ENCODE peak calls at places on chromosome 9, in nine cellular contexts. D is NCI-H2107; Y is effector memory CD8-positive, alpha-beta T cell; K is GDM1; J is coronary artery; V is GM20000; A is EL; C is kidney tubule cell; P is A172. B is an unnamed sample.

GRCh38 chr9:132144708-132145365 is 17.0 kb upstream of the NTNG2 start:
- DNase-seq in D (no peak), Y (no peak), K (no peak), J (no peak), V (no peak), A (peak), C (peak), P (peak), B (no peak)

GRCh38 chr9:129451089-129451656 is 169.7 kb downstream of the C9orf50 start:
- DNase-seq in D (no peak), Y (no peak), K (no peak), J (no peak), V (no peak), A (no peak), C (no peak), P (no peak), B (no peak)

GRCh38 chr9:115157245-115157674 is 39.3 kb upstream of the TNC start:
- DNase-seq in D (no peak), Y (no peak), K (no peak), J (no peak), V (no peak), A (peak), C (peak), P (peak), B (no peak)

GRCh38 chr9:130348881-130349280 is 83.3 kb downstream of the HMCN2 start:
- DNase-seq in D (no peak), Y (no peak), K (no peak), J (no peak), V (no peak), A (no peak), C (no peak), P (no peak), B (no peak)

GRCh38 chr9:36486933-36487481 is 85.7 kb upstream of the MELK start:
- DNase-seq in D (no peak), Y (peak), K (peak), J (peak), V (peak), A (peak), C (peak), P (peak), B (no peak)

GRCh38 chr9:132989014-132989310 is 10.5 kb downstream of the GFI1B start:
- DNase-seq in D (no peak), Y (no peak), K (no peak), J (no peak), V (no peak), A (no peak), C (no peak), P (no peak), B (no peak)

GRCh38 chr9:1978941-1979340 is 36.2 kb upstream of the SMARCA2 start:
- DNase-seq in D (no peak), Y (no peak), K (no peak), J (no peak), V (no peak), A (peak), C (peak), P (no peak), B (no peak)

GRCh38 chr9:91077624-91078023 is 276.0 kb downstream of the SYK start:
- DNase-seq in D (no peak), Y (no peak), K (no peak), J (peak), V (no peak), A (no peak), C (no peak), P (no peak), B (no peak)

GRCh38 chr9:78903581-78903980 is 606.7 kb downstream of the PSAT1 start:
- DNase-seq in D (no peak), Y (no peak), K (no peak), J (no peak), V (no peak), A (peak), C (no peak), P (no peak), B (no peak)

GRCh38 chr9:34363619-34364351 is 12.9 kb downstream of the MYORG start:
- DNase-seq in D (no peak), Y (no peak), K (peak), J (peak), V (no peak), A (no peak), C (no peak), P (no peak), B (no peak)

GRCh38 chr9:124810513-124811355 is 33.8 kb downstream of the OLFML2A start:
- DNase-seq in D (no peak), Y (no peak), K (no peak), J (peak), V (no peak), A (peak), C (peak), P (peak), B (no peak)

GRCh38 chr9:115367321-115367720 is 249.4 kb upstream of the TNC start:
- DNase-seq in D (no peak), Y (no peak), K (no peak), J (no peak), V (no peak), A (no peak), C (no peak), P (no peak), B (no peak)

GRCh38 chr9:126833710-126834345 is 26.6 kb upstream of the ZBTB34 start:
- DNase-seq in D (no peak), Y (no peak), K (no peak), J (no peak), V (no peak), A (no peak), C (no peak), P (no peak), B (no peak)

GRCh38 chr9:99783799-99784198 is 37.9 kb upstream of the NR4A3 start:
- DNase-seq in D (no peak), Y (no peak), K (no peak), J (no peak), V (no peak), A (no peak), C (no peak), P (no peak), B (no peak)

GRCh38 chr9:33453286-33453882 is 6.0 kb upstream of the AQP3 start:
- DNase-seq in D (no peak), Y (no peak), K (no peak), J (no peak), V (no peak), A (peak), C (no peak), P (no peak), B (no peak)

GRCh38 chr9:93674580-93675335 is 98.4 kb downstream of the PHF2 start:
- DNase-seq in D (no peak), Y (no peak), K (no peak), J (peak), V (no peak), A (no peak), C (no peak), P (no peak), B (no peak)